ENCODE peak calls at places on chromosomes 11 and 22, in ten cellular contexts. U is tibial artery, A is left ventricle myocardium inferior, J is colonic mucosa, G is RWPE1, Z is transverse colon, L is body of pancreas, H is dorsolateral prefrontal cortex, F is brain microvascular endothelial cell, W is ovary. R is an unnamed sample.

GRCh38 chr11:43360361-43361032 is 1.8 kb downstream of the TTC17 start:
- DNase-seq in U (no peak), A (no peak), J (no peak), G (no peak), Z (no peak), L (no peak), H (no peak), F (no peak), W (no peak), R (no peak)

GRCh38 chr22:47391169-47392053 is 629.0 kb downstream of the TBC1D22A start:
- DNase-seq in U (no peak), A (no peak), J (no peak), G (no peak), Z (no peak), L (no peak), H (no peak), F (no peak), W (peak), R (no peak)

GRCh38 chr22:27372969-27373670 is 428.4 kb downstream of the MN1 start:
- DNase-seq in U (no peak), A (no peak), J (peak), G (no peak), Z (peak), L (peak), H (no peak), F (peak), W (no peak), R (no peak)

GRCh38 chr11:2590951-2591754 is 108.6 kb downstream of the KCNQ1OT1 start:
- DNase-seq in U (peak), A (no peak), J (no peak), G (no peak), Z (no peak), L (peak), H (peak), F (no peak), W (peak), R (no peak)

GRCh38 chr11:122423283-122423682 is 232.2 kb upstream of the UBASH3B start:
- DNase-seq in U (no peak), A (no peak), J (no peak), G (no peak), Z (no peak), L (no peak), H (no peak), F (no peak), W (no peak), R (no peak)

GRCh38 chr11:101718406-101718805 is 134.6 kb upstream of the TRPC6 start:
- DNase-seq in U (no peak), A (no peak), J (no peak), G (peak), Z (no peak), L (no peak), H (no peak), F (peak), W (no peak), R (no peak)

GRCh38 chr11:77602385-77603105 is 12.8 kb downstream of the AQP11 start:
- DNase-seq in U (no peak), A (no peak), J (no peak), G (peak), Z (no peak), L (no peak), H (no peak), F (peak), W (no peak), R (no peak)

GRCh38 chr11:72621008-72621610 is 53.1 kb downstream of the PDE2A start:
- DNase-seq in U (no peak), A (no peak), J (no peak), G (no peak), Z (no peak), L (no peak), H (no peak), F (no peak), W (no peak), R (no peak)

GRCh38 chr22:23389271-23390071 is 190.6 kb downstream of the IGLL1 start:
- DNase-seq in U (peak), A (no peak), J (no peak), G (no peak), Z (no peak), L (no peak), H (no peak), F (no peak), W (no peak), R (no peak)

GRCh38 chr11:19553683-19554333 is 158.8 kb upstream of the NAV2 start:
- DNase-seq in U (peak), A (peak), J (peak), G (peak), Z (peak), L (peak), H (peak), F (peak), W (peak), R (peak)

GRCh38 chr11:67732045-67732787 is 57.8 kb upstream of the ALDH3B2 start:
- DNase-seq in U (no peak), A (no peak), J (no peak), G (peak), Z (no peak), L (peak), H (no peak), F (no peak), W (no peak), R (peak)

GRCh38 chr11:4102711-4103110 is 8.1 kb downstream of the RRM1 start:
- DNase-seq in U (no peak), A (no peak), J (no peak), G (no peak), Z (no peak), L (no peak), H (no peak), F (no peak), W (no peak), R (no peak)

GRCh38 chr11:2086239-2087040 is 52.7 kb downstream of the IGF2 start:
- DNase-seq in U (peak), A (no peak), J (no peak), G (no peak), Z (no peak), L (peak), H (no peak), F (no peak), W (no peak), R (no peak)

GRCh38 chr11:7485854-7486425 is 634 bp downstream of the OLFML1 start:
- DNase-seq in U (no peak), A (no peak), J (no peak), G (no peak), Z (no peak), L (no peak), H (no peak), F (no peak), W (no peak), R (no peak)

GRCh38 chr11:17599460-17599925 is 52.4 kb downstream of the OTOG start:
- DNase-seq in U (no peak), A (no peak), J (no peak), G (no peak), Z (no peak), L (no peak), H (no peak), F (no peak), W (no peak), R (no peak)

GRCh38 chr22:47589271-47590250 is 827.1 kb downstream of the TBC1D22A start:
- DNase-seq in U (peak), A (no peak), J (no peak), G (no peak), Z (no peak), L (no peak), H (no peak), F (no peak), W (no peak), R (no peak)

GRCh38 chr11:134037093-134037908 is 31.6 kb upstream of the JAM3 start:
- DNase-seq in U (peak), A (peak), J (peak), G (peak), Z (peak), L (peak), H (peak), F (peak), W (peak), R (peak)

GRCh38 chr22:40819741-40820140 is 595 bp upstream of the SLC25A17 start:
- DNase-seq in U (no peak), A (no peak), J (no peak), G (no peak), Z (no peak), L (no peak), H (no peak), F (no peak), W (no peak), R (no peak)

GRCh38 chr11:100727410-100727809 is 40.3 kb downstream of the ARHGAP42 start:
- DNase-seq in U (no peak), A (peak), J (no peak), G (no peak), Z (no peak), L (no peak), H (no peak), F (peak), W (no peak), R (no peak)

GRCh38 chr22:49971232-49972162 is 10.9 kb downstream of the PIM3 start:
- DNase-seq in U (peak), A (peak), J (peak), G (no peak), Z (peak), L (peak), H (no peak), F (peak), W (peak), R (peak)
- H3K27ac ChIP-seq in U (peak), A (peak), J (peak), G (peak), Z (peak), L (peak), H (peak), F (peak), W (no peak), R (peak)

GRCh38 chr11:116215471-116216113 is 557.2 kb downstream of the BUD13 start:
- DNase-seq in U (no peak), A (no peak), J (no peak), G (no peak), Z (no peak), L (no peak), H (peak), F (no peak), W (no peak), R (no peak)
- TF ChIP-seq CTCF in U (no peak), A (peak), J (no peak), G (no peak), Z (no peak), L (no peak), H (no peak), F (peak), W (no peak), R (no peak)

GRCh38 chr11:118045191-118045590 is 31.7 kb upstream of the TMPRSS4 start:
- DNase-seq in U (no peak), A (no peak), J (no peak), G (no peak), Z (no peak), L (no peak), H (no peak), F (no peak), W (no peak), R (no peak)
- H3K27ac ChIP-seq in U (no peak), A (no peak), J (no peak), G (no peak), Z (no peak), L (no peak), H (no peak), F (no peak), W (no peak), R (no peak)

GRCh38 chr11:62880803-62881578 is at the start of gene SLC3A2:
- DNase-seq in U (peak), A (peak), J (peak), G (peak), Z (peak), L (peak), H (peak), F (peak), W (peak), R (peak)
- TF ChIP-seq CTCF in U (peak), A (peak), J (peak), G (peak), Z (peak), L (peak), H (peak), F (peak), W (peak), R (peak)

DNA sequence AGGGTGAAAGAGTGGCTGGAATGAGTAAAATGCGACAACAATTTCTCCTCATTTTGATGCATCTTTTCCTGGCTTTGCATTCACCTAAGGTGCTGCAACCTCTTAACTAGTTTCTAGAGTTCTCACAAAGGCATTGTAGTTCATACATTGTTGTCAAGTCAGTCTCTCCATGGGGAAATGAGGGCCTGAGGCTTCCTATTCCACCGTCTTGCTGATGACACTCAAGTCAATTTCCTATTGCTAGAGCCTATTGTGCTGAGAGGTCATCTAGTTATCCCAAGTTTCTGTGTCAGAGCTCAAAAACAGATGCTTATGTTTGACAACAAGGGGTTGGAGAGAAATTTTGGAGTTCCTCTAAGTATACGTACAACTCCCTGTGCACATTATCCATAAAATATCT is 11.6 kb upstream of the MS4A6A start:
- DNase-seq in U (no peak), A (no peak), J (no peak), G (no peak), Z (no peak), L (no peak), H (no peak), F (no peak), W (no peak), R (no peak)
- H3K27ac ChIP-seq in U (no peak), A (peak), J (no peak), G (no peak), Z (no peak), L (no peak), H (no peak), F (no peak), W (no peak), R (no peak)

DNA sequence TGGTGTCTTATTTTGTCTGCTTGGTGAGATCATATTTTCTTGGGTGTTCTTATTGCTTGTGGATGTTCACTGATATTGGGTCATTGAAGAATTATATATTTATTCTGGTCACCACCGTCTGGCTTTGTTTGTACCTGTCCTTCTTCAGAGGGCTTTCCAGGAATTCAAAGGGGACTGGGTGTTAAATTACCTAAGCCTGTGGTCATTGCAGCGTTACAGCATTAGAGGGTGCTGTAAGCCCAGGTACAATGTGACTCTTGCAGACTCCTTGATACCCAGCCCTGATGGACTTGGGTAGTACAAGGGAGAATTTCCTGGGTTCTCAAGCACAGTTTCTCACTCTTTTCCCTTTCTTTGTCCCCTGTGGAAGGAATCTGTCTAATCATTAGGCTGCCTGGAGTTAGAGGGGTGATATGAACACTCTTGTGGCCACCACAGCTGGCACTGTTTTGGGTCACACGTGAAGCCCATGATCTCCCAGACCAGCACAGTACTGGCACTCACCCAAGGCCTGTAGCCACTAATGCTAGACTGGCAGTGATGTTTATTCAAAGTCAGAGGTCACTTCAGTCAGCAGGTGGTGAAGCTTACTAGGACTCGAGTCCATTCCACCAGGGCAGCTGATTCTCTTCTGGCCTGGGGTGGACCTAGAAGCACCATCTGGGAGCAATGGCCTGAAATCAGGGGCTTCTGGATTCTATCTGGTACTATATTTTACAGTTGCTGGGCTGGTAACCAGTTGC is 56.1 kb upstream of the NARS2 start:
- DNase-seq in U (no peak), A (no peak), J (no peak), G (no peak), Z (no peak), L (no peak), H (no peak), F (no peak), W (no peak), R (no peak)
- TF ChIP-seq CTCF in U (no peak), A (no peak), J (no peak), G (no peak), Z (no peak), L (no peak), H (no peak), F (peak), W (no peak), R (no peak)

DNA sequence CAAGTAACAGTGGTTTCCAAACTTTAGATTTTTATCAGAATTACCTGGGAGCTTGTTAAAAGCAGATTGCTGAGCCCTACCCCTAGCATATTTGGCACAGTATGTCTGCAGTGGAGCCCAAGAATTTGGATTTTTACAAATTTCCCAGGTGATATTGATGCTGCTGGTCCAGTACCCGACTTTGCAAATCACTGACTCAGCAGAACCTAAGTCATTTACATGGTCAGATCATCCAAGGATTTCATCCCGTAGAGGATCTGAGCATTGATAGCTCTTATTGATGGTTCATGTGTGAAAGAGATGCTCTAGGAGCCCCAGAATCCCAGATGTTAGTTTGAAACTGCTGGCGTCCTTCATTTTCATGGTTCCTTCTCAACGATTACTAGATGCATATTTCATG is 6.0 kb downstream of the C11orf97 start:
- DNase-seq in U (no peak), A (no peak), J (no peak), G (no peak), Z (no peak), L (no peak), H (no peak), F (no peak), W (no peak), R (no peak)
- H3K27ac ChIP-seq in U (no peak), A (no peak), J (no peak), G (no peak), Z (no peak), L (no peak), H (no peak), F (no peak), W (no peak), R (no peak)